ENCODE peak calls at places on chromosomes 2 and 18, in six cellular contexts. G, J, Z, Y, I and V are unnamed samples.

GRCh38 chr2:105802587-105802986 is 57.9 kb downstream of the NCK2 start:
- DNase-seq in G (no peak), I (no peak), Y (peak), J (no peak), Z (no peak), V (no peak)

GRCh38 chr2:1605659-1606400 is 138.5 kb downstream of the PXDN start:
- DNase-seq in Y (peak), J (no peak), I (no peak), Z (peak), G (no peak), V (no peak)

GRCh38 chr2:28326873-28327495 is 65.7 kb upstream of the FOSL2 start:
- DNase-seq in Y (no peak), I (no peak), Z (peak), G (peak), J (no peak), V (no peak)

GRCh38 chr2:168233726-168234406 is 13.5 kb downstream of the STK39 start:
- DNase-seq in I (no peak), J (no peak), Y (no peak), Z (no peak), G (no peak), V (no peak)

GRCh38 chr2:17583166-17583565 is 42.7 kb downstream of the VSNL1 start:
- DNase-seq in J (no peak), Y (no peak), I (peak), Z (no peak), G (no peak), V (no peak)

GRCh38 chr2:129901754-129902415 is 77.6 kb upstream of the RAB6C start:
- DNase-seq in Y (no peak), I (no peak), Z (no peak), J (peak), G (no peak), V (no peak)

GRCh38 chr2:26605195-26605968 is 35.8 kb downstream of the CIB4 start:
- DNase-seq in Y (peak), I (no peak), J (no peak), G (no peak), Z (peak), V (no peak)

GRCh38 chr18:46360841-46361240 is 256.7 kb downstream of the HAUS1 start:
- DNase-seq in Z (no peak), Y (no peak), J (no peak), I (no peak), G (no peak), V (no peak)

GRCh38 chr18:79336556-79337142 is 59.1 kb upstream of the NFATC1 start:
- DNase-seq in G (no peak), Y (no peak), Z (no peak), I (no peak), J (no peak), V (no peak)

GRCh38 chr2:205166749-205167148 is 515.6 kb upstream of the NRP2 start:
- DNase-seq in J (no peak), Y (no peak), Z (no peak), I (peak), G (no peak), V (no peak)

GRCh38 chr2:21217421-21217820 is 93.7 kb downstream of the TDRD15 start:
- DNase-seq in Z (no peak), Y (no peak), G (no peak), J (no peak), I (no peak), V (no peak)

GRCh38 chr2:1788478-1788959 is 44.2 kb upstream of the PXDN start:
- DNase-seq in I (no peak), J (no peak), Z (no peak), Y (peak), G (no peak), V (no peak)

GRCh38 chr2:171042253-171042969 is 113.4 kb downstream of the GORASP2 start:
- DNase-seq in I (no peak), Y (no peak), Z (no peak), G (no peak), J (no peak), V (no peak)

GRCh38 chr2:169361706-169362345 is 508 bp downstream of the LRP2 start:
- DNase-seq in J (no peak), G (no peak), Z (no peak), Y (peak), I (no peak), V (no peak)

GRCh38 chr2:30336978-30337841 is 105.9 kb downstream of the LBH start:
- DNase-seq in I (no peak), Y (peak), G (no peak), Z (no peak), J (no peak), V (no peak)

GRCh38 chr2:229237270-229237669 is 33.8 kb downstream of the PID1 start:
- DNase-seq in J (no peak), Y (no peak), Z (no peak), G (no peak), I (no peak), V (no peak)

DNA sequence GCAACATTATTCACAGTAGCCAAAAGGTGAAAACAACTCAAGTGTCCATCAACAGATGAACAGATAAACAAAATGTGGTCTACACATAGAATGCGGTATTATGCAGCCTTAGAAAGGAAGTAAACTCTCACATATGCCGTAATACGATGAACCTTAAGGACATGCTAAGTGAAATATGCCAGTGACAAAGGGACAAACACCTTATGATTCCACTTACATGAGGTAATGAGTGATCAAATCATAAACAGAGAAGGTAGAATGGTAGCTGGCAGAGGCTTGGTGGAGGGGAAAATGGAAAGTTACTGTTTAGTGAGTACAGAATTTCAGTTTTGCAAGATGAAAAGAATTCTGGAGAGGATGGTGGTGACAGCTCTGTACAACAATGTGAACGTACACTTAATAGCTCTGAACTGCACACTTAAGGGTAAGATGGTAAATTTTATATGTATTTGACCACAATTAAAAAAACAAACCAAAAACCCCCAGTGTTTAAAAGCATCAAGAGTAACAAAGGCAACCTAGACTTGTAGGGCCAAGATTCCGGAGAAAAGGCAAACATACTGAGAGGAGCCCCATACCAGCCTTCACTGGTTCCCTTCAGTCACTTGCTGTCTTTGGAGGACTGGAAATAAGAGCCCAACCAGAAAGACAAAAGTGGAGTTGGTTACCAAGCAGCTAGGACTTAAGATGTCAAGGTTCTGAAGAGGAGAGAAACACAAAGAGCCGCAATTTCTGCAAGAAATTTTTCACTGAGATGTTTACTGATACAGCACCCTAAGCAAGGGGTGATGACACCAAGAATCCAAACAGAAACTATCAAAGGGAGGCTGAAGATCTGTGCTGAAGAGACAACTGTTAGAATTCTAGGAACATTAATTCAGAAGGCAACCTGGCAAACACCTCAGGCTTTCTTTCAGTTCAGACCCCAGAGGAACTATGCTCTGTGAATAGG is 61.3 kb downstream of the CUL3 start:
- DNase-seq in G (no peak), Z (no peak), I (no peak), Y (no peak), J (no peak), V (no peak)
- TF ChIP-seq POLR2A in G (no peak), Z (no peak), I (no peak), Y (no peak), J (no peak), V (no peak)

DNA sequence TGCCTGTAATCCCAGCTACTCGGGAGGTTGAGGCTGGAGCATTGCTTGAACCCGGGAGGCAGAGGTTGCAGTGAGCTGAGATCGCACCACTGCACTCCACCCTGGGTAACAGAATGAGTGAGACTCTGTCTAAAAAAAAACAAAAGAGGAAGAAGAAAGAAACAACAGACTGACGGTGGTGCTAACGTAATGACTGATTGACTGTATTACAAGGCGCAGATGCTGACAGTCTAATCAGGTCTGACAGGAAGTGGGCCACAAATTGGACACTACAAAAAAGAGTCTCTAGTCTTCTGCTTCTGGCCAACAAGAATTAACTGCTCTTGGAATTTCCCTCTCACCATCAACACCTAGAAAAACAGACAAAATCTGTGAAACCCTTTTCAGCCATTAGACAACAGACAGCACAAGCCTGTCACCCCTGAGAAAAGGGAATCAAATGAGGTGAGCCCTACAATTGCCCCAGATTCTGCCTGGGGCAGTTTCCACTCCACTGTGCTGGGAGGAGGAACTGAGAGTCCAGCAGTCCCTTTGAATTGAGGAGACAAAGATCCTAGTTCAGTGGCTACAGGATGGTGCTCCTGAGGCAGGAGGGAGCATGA is 43.2 kb downstream of the SNED1 start:
- DNase-seq in I (no peak), Y (no peak), Z (no peak), J (no peak), G (no peak), V (no peak)
- TF ChIP-seq POLR2A in I (no peak), Y (no peak), Z (no peak), J (no peak), G (no peak), V (no peak)

GRCh38 chr2:25279091-25279651 is 62.6 kb downstream of the DNMT3A start:
- DNase-seq in G (peak), I (peak), Z (peak), Y (peak), J (peak), V (peak)
- TF ChIP-seq POLR2A in G (no peak), I (no peak), Z (no peak), Y (no peak), J (no peak), V (no peak)

GRCh38 chr2:235591921-235592320 is 98.1 kb downstream of the AGAP1 start:
- DNase-seq in G (no peak), I (no peak), J (no peak), Z (no peak), Y (no peak), V (no peak)

GRCh38 chr2:235594964-235595363 is 101.1 kb downstream of the AGAP1 start:
- DNase-seq in I (no peak), J (no peak), Y (peak), G (no peak), Z (no peak), V (no peak)

GRCh38 chr2:235594041-235594440 is 100.2 kb downstream of the AGAP1 start:
- DNase-seq in Z (no peak), J (no peak), Y (no peak), G (no peak), I (no peak), V (no peak)

GRCh38 chr2:235591231-235591730 is 97.4 kb downstream of the AGAP1 start:
- DNase-seq in I (no peak), J (no peak), G (no peak), Z (no peak), Y (no peak), V (no peak)

DNA sequence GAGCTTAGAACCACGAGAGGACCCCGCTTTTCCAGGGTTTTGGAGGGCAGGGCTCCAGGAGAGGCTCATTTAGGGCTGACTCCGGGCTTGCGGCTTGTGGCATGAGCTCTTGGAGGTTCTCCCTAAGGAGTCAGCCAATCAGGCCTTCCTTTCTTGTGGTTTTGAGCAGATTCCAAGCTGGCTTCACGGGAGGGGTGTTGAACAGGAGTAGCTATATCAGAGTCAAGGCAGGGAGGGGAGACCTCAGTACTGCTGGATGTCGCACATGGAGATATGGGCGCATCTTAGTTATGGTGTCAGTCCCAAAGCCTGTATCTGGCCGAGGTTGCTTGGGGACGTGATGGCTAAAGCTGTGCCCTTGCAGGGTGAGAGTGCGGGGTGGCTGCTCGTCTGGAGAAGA is 98.6 kb downstream of the AGAP1 start:
- DNase-seq in Z (no peak), I (no peak), G (no peak), Y (peak), J (no peak), V (no peak)
- TF ChIP-seq POLR2A in Z (no peak), I (no peak), G (no peak), Y (no peak), J (no peak), V (no peak)

GRCh38 chr2:111897924-111898702 is at the start of gene MERTK:
- DNase-seq in I (peak), Y (peak), J (peak), Z (peak), G (peak), V (peak)
- TF ChIP-seq POLR2A in I (peak), Y (no peak), J (no peak), Z (peak), G (peak), V (peak)

DNA sequence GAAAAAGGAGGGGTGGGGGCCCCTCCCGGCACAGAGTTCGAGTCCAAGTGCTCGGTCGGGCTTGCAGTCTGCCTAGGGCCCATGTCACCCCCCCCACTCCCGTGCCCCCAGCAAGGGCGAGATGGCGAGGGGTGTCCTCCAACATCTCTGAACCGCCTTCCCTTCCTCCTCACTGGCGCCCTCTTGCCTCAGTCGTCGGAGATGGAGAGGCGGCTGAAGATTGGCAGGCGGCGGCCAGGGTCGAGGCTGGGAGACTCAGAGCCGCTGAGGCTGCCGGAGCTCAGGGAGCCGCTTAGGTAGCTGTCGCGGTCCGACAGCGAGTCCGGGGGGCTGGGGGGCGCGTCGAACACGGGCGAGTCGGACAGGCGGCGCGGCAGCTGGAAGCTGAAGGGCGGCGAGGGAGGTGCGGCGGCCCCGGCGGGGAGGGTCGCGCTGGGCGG is 2.3 kb downstream of the ZFP36L2 start:
- DNase-seq in J (peak), G (peak), Y (peak), Z (peak), I (peak), V (peak)
- TF ChIP-seq POLR2A in J (no peak), G (no peak), Y (no peak), Z (no peak), I (no peak), V (no peak)

GRCh38 chr18:10322408-10322807 is 132.0 kb upstream of the APCDD1 start:
- DNase-seq in Y (no peak), Z (no peak), I (no peak), G (no peak), J (no peak), V (no peak)
- TF ChIP-seq POLR2A in Y (no peak), Z (no peak), I (no peak), G (no peak), J (no peak), V (no peak)

DNA sequence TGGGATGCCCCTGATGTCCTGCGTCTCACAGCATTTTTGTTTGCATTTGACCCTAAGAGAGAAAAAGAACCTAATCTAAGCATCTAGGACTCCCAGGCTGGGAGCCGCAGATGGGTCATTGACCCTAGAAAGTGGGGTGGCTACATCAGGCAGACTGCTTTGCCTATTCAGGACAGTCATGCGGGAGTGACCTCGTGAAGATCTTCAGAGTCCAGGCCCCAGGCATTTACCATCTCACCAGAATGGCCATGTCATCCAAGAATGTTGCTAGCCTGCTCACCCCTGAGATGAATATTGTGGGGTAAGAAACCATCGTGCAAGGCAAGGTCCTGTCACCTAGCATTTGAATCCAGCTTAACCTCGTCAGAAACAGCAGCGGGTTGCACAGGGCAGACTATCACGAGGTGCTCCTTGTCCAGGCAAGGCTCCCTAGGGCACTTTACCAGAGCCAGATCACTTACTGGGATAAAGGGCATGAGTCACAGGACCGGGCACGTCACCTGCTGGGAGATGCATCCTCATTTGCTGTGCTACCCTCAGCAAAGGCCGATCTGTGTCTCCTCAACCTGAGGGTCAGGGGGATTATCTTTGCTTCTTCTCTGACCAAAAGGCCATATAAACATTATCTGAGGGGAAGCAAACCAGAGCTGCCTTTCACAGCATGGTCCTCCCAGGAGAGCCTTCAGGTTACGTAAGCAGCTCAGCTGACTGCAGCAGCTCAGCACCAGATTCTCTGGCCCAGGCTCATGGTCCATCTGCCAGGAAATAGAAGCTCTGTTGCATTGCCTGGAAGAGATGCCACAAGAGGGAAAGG is 162.3 kb downstream of the ACKR3 start:
- DNase-seq in Z (peak), I (peak), Y (no peak), J (no peak), G (peak), V (peak)
- TF ChIP-seq POLR2A in Z (no peak), I (no peak), Y (no peak), J (no peak), G (no peak), V (no peak)